ENCODE peak calls at places on chromosomes 3 and 15, in five cellular contexts. One of them, this sample, is unnamed.

GRCh38 chr3:149151843-149152242 is 22.4 kb downstream of the HPS3 start:
- DNase-seq in SW 1271: no peak
- DNase-seq in nucleus accumbens: no peak
- DNase-seq in putamen: no peak
- DNase-seq in GM10248: no peak
- DNase-seq in this sample: no peak

GRCh38 chr3:135736740-135737139 is 228.8 kb upstream of the PPP2R3A start:
- DNase-seq in putamen: no peak
- DNase-seq in nucleus accumbens: no peak
- DNase-seq in GM10248: no peak
- DNase-seq in SW 1271: no peak
- DNase-seq in this sample: no peak

GRCh38 chr3:122691195-122691594 is 10.6 kb downstream of the PARP14 start:
- DNase-seq in SW 1271: no peak
- DNase-seq in GM10248: peak; percentile 28
- DNase-seq in nucleus accumbens: no peak
- DNase-seq in putamen: no peak
- DNase-seq in this sample: no peak

GRCh38 chr3:149957352-149958140 is 13.1 kb downstream of the PFN2 start:
- DNase-seq in nucleus accumbens: no peak
- DNase-seq in putamen: no peak
- DNase-seq in SW 1271: no peak
- DNase-seq in GM10248: no peak
- DNase-seq in this sample: no peak

GRCh38 chr3:125480656-125481374 is 39.2 kb downstream of the SNX4 start:
- DNase-seq in GM10248: no peak
- DNase-seq in nucleus accumbens: no peak
- DNase-seq in SW 1271: no peak
- DNase-seq in putamen: no peak
- DNase-seq in this sample: no peak

GRCh38 chr3:15009156-15009555 is 56.0 kb downstream of the MRPS25 start:
- DNase-seq in GM10248: no peak
- DNase-seq in SW 1271: no peak
- DNase-seq in nucleus accumbens: no peak
- DNase-seq in putamen: no peak
- DNase-seq in this sample: no peak

GRCh38 chr15:86538141-86538540 is 458.5 kb downstream of the AGBL1 start:
- DNase-seq in nucleus accumbens: no peak
- DNase-seq in putamen: no peak
- DNase-seq in SW 1271: no peak
- DNase-seq in GM10248: no peak
- DNase-seq in this sample: no peak

GRCh38 chr3:148439254-148439822 is 258.4 kb upstream of the AGTR1 start:
- DNase-seq in putamen: no peak
- DNase-seq in nucleus accumbens: no peak
- DNase-seq in GM10248: no peak
- DNase-seq in SW 1271: no peak
- DNase-seq in this sample: no peak

GRCh38 chr3:141412936-141413354 is 44.6 kb downstream of the ZBTB38 start:
- DNase-seq in nucleus accumbens: peak; percentile 67
- DNase-seq in GM10248: no peak
- DNase-seq in putamen: peak; percentile 89
- DNase-seq in SW 1271: no peak
- DNase-seq in this sample: no peak

GRCh38 chr15:77532846-77533245 is 99.9 kb downstream of the LINGO1 start:
- DNase-seq in GM10248: no peak
- DNase-seq in SW 1271: no peak
- DNase-seq in putamen: no peak
- DNase-seq in nucleus accumbens: no peak
- DNase-seq in this sample: no peak

GRCh38 chr3:42509111-42509510 is 6.7 kb downstream of the VIPR1 start:
- DNase-seq in GM10248: no peak
- DNase-seq in nucleus accumbens: no peak
- DNase-seq in putamen: no peak
- DNase-seq in SW 1271: no peak
- DNase-seq in this sample: no peak

GRCh38 chr15:40691737-40692136 is 3.2 kb upstream of the RAD51 start:
- DNase-seq in SW 1271: no peak
- DNase-seq in GM10248: no peak
- DNase-seq in nucleus accumbens: no peak
- DNase-seq in putamen: no peak
- DNase-seq in this sample: no peak

GRCh38 chr3:157088133-157088488 is 71.8 kb downstream of the CCNL1 start:
- DNase-seq in nucleus accumbens: no peak
- DNase-seq in GM10248: no peak
- DNase-seq in SW 1271: no peak
- DNase-seq in putamen: peak; percentile 54
- DNase-seq in this sample: no peak

GRCh38 chr3:152264378-152264777 is 4.4 kb upstream of the MBNL1 start:
- DNase-seq in SW 1271: no peak
- DNase-seq in nucleus accumbens: no peak
- DNase-seq in putamen: no peak
- DNase-seq in GM10248: no peak
- DNase-seq in this sample: no peak

GRCh38 chr15:77415450-77416448 is 4.2 kb downstream of the PEAK1 start:
- DNase-seq in putamen: no peak
- DNase-seq in nucleus accumbens: no peak
- DNase-seq in GM10248: no peak
- DNase-seq in SW 1271: no peak
- DNase-seq in this sample: no peak

GRCh38 chr3:31980530-31981205 is 394 bp downstream of the OSBPL10 start:
- DNase-seq in putamen: peak; percentile 22
- DNase-seq in GM10248: peak; percentile 52
- DNase-seq in SW 1271: no peak
- DNase-seq in nucleus accumbens: peak; percentile 35
- DNase-seq in this sample: peak; percentile 74

GRCh38 chr15:68646751-68647150 is 68.0 kb downstream of the CORO2B start:
- DNase-seq in GM10248: no peak
- DNase-seq in putamen: no peak
- DNase-seq in nucleus accumbens: no peak
- DNase-seq in SW 1271: no peak
- DNase-seq in this sample: no peak

GRCh38 chr15:74034206-74034755 is 39.8 kb downstream of the PML start:
- DNase-seq in putamen: no peak
- DNase-seq in SW 1271: no peak
- DNase-seq in GM10248: no peak
- DNase-seq in nucleus accumbens: no peak
- DNase-seq in this sample: no peak

GRCh38 chr3:106333911-106334618 is 465.3 kb upstream of the CBLB start:
- DNase-seq in GM10248: no peak
- DNase-seq in nucleus accumbens: no peak
- DNase-seq in SW 1271: no peak
- DNase-seq in putamen: no peak
- DNase-seq in this sample: no peak

GRCh38 chr3:197031315-197032285 is 2.0 kb upstream of the MELTF start:
- DNase-seq in SW 1271: no peak
- DNase-seq in GM10248: no peak
- DNase-seq in nucleus accumbens: no peak
- DNase-seq in putamen: peak; percentile 24
- DNase-seq in this sample: no peak

GRCh38 chr3:184572528-184573270 is 11.1 kb downstream of the EPHB3 start:
- DNase-seq in putamen: no peak
- DNase-seq in GM10248: no peak
- DNase-seq in nucleus accumbens: no peak
- DNase-seq in SW 1271: no peak
- DNase-seq in this sample: no peak

GRCh38 chr3:30502742-30503073 is 103.7 kb upstream of the TGFBR2 start:
- DNase-seq in SW 1271: no peak
- DNase-seq in nucleus accumbens: no peak
- DNase-seq in putamen: no peak
- DNase-seq in GM10248: no peak
- DNase-seq in this sample: no peak

GRCh38 chr3:58658508-58658907 is 8.1 kb downstream of the FAM3D start:
- DNase-seq in SW 1271: no peak
- DNase-seq in GM10248: no peak
- DNase-seq in putamen: no peak
- DNase-seq in nucleus accumbens: no peak
- DNase-seq in this sample: no peak

GRCh38 chr15:69562097-69562496 is 109.5 kb downstream of the RPLP1 start:
- DNase-seq in SW 1271: no peak
- DNase-seq in nucleus accumbens: no peak
- DNase-seq in putamen: no peak
- DNase-seq in GM10248: no peak
- DNase-seq in this sample: no peak

GRCh38 chr15:64693134-64693533 is 82.3 kb downstream of the RBPMS2 start:
- DNase-seq in SW 1271: no peak
- DNase-seq in GM10248: no peak
- DNase-seq in nucleus accumbens: peak; percentile 18
- DNase-seq in putamen: no peak
- DNase-seq in this sample: no peak

GRCh38 chr3:52742418-52743041 is 28.2 kb downstream of the NEK4 start:
- DNase-seq in nucleus accumbens: no peak
- DNase-seq in putamen: no peak
- DNase-seq in SW 1271: no peak
- DNase-seq in GM10248: peak; percentile 63
- DNase-seq in this sample: no peak

GRCh38 chr3:129836381-129837056 is 57.0 kb downstream of the TMCC1 start:
- DNase-seq in putamen: no peak
- DNase-seq in SW 1271: no peak
- DNase-seq in nucleus accumbens: no peak
- DNase-seq in GM10248: no peak
- DNase-seq in this sample: no peak

GRCh38 chr3:43894176-43895049 is 203.7 kb downstream of the ABHD5 start:
- DNase-seq in nucleus accumbens: peak; percentile 31
- DNase-seq in GM10248: peak; percentile 54
- DNase-seq in putamen: peak; percentile 26
- DNase-seq in SW 1271: no peak
- DNase-seq in this sample: no peak

GRCh38 chr3:195001961-195002861 is 268.7 kb downstream of the XXYLT1 start:
- DNase-seq in GM10248: peak; percentile 74
- DNase-seq in putamen: no peak
- DNase-seq in SW 1271: peak; percentile 32
- DNase-seq in nucleus accumbens: no peak
- DNase-seq in this sample: peak; percentile 75

GRCh38 chr3:43013256-43013655 is 34.1 kb downstream of the GASK1A start:
- DNase-seq in nucleus accumbens: no peak
- DNase-seq in GM10248: no peak
- DNase-seq in putamen: no peak
- DNase-seq in SW 1271: no peak
- DNase-seq in this sample: no peak

GRCh38 chr15:50358805-50359204 is 3.8 kb upstream of the GABPB1 start:
- DNase-seq in nucleus accumbens: no peak
- DNase-seq in SW 1271: no peak
- DNase-seq in GM10248: peak; percentile 52
- DNase-seq in putamen: no peak
- DNase-seq in this sample: peak; percentile 53

GRCh38 chr15:63712828-63713520 is 115.8 kb downstream of the FBXL22 start:
- DNase-seq in putamen: no peak
- DNase-seq in SW 1271: no peak
- DNase-seq in nucleus accumbens: no peak
- DNase-seq in GM10248: peak; percentile 55
- DNase-seq in this sample: no peak

This sample was measured in HAP-1.